ENCODE peak calls at places on chromosome 11, in five cellular contexts. T is HCT116, P is HepG2, F is GM12878, N is K562. A is an unnamed sample.

GRCh38 chr11:129853508-129854228 is 38.0 kb downstream of the TMEM45B start:
- DNase-seq in F (no peak), T (no peak), N (no peak), P (peak; percentile 85), A (peak; percentile 23)

GRCh38 chr11:131240421-131240820 is 130.0 kb upstream of the NTM start:
- DNase-seq in F (no peak), P (no peak), T (no peak), N (no peak), A (no peak)

GRCh38 chr11:104254347-104254746 is 90.4 kb upstream of the PDGFD start:
- DNase-seq in N (peak; percentile 19), F (no peak), T (peak; percentile 46), P (peak; percentile 24), A (peak; percentile 92)

GRCh38 chr11:101618691-101619090 is 34.9 kb upstream of the TRPC6 start:
- DNase-seq in N (no peak), F (no peak), T (no peak), P (no peak), A (no peak)

GRCh38 chr11:102608699-102609098 is 16.4 kb downstream of the MMP20 start:
- DNase-seq in F (no peak), P (no peak), N (no peak), T (no peak), A (no peak)

GRCh38 chr11:132620423-132620822 is 911.9 kb downstream of the OPCML start:
- DNase-seq in T (no peak), N (no peak), P (no peak), F (no peak), A (no peak)

GRCh38 chr11:77053217-77054013 is 13.4 kb upstream of the CAPN5 start:
- DNase-seq in T (no peak), F (no peak), N (peak; percentile 31), P (no peak), A (no peak)

GRCh38 chr11:47886096-47886495 is 37.9 kb upstream of the NUP160 start:
- DNase-seq in F (no peak), P (no peak), T (no peak), N (no peak), A (no peak)

GRCh38 chr11:75474878-75475766 is 42.1 kb upstream of the KLHL35 start:
- DNase-seq in T (no peak), N (peak; percentile 90), F (no peak), P (no peak), A (peak; percentile 95)

GRCh38 chr11:83827940-83828554 is 541.9 kb upstream of the CCDC90B start:
- DNase-seq in N (peak; percentile 46), T (peak; percentile 18), F (no peak), P (peak; percentile 42), A (peak; percentile 73)

GRCh38 chr11:122197055-122197987 is 81.3 kb upstream of the BLID start:
- DNase-seq in N (no peak), F (no peak), P (peak; percentile 57), T (peak; percentile 99), A (no peak)

GRCh38 chr11:16881074-16881709 is 133.0 kb downstream of the PLEKHA7 start:
- DNase-seq in N (peak; percentile 68), P (no peak), F (no peak), T (no peak), A (peak; percentile 30)

GRCh38 chr11:78039919-78040671 is 17.0 kb upstream of the KCTD14 start:
- DNase-seq in N (peak; percentile 93), T (no peak), P (peak; percentile 67), F (no peak), A (no peak)

GRCh38 chr11:27395556-27396258 is 32.7 kb upstream of the CCDC34 start:
- DNase-seq in F (no peak), P (peak; percentile 95), T (no peak), N (no peak), A (peak; percentile 42)

GRCh38 chr11:27396259-27396839 is 33.3 kb upstream of the CCDC34 start:
- DNase-seq in F (no peak), N (no peak), P (peak; percentile 69), T (no peak), A (no peak)

GRCh38 chr11:27401280-27401679 is 38.3 kb upstream of the CCDC34 start:
- DNase-seq in P (no peak), T (no peak), F (no peak), N (no peak), A (no peak)

GRCh38 chr11:27397619-27398412 is 34.8 kb upstream of the CCDC34 start:
- DNase-seq in T (no peak), N (peak; percentile 60), P (no peak), F (no peak), A (no peak)

DNA sequence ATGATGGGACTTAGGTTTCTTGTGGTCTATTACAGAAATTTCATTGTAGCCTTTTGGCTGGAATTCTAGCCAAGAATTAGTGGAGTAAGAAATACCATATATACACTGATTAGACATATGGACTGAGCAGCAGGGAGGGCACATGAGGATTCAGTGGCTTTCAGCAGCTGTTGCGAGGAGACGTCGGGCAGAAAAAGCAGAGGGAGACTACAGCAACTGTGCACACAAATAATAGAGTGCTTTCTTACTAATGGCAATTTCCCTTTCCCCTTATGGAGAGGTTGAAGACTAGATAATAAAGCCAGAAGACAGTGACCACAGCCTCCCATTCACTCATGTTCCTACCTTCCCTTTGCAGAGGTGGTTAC is 35.4 kb upstream of the CCDC34 start:
- DNase-seq in T (no peak), F (no peak), P (no peak), N (no peak), A (no peak)
- TF ChIP-seq REST in T (no peak), F (no peak), P (no peak), N (no peak), A (no peak)

GRCh38 chr11:128501576-128502549 is 85.5 kb downstream of the ETS1 start:
- DNase-seq in P (no peak), N (no peak), T (no peak), F (no peak), A (no peak)

GRCh38 chr11:128503231-128503991 is 83.9 kb downstream of the ETS1 start:
- DNase-seq in P (no peak), N (no peak), T (no peak), F (no peak), A (no peak)

GRCh38 chr11:128501008-128501407 is 86.3 kb downstream of the ETS1 start:
- DNase-seq in N (no peak), T (no peak), P (no peak), F (no peak), A (no peak)

GRCh38 chr11:128504489-128504888 is 82.9 kb downstream of the ETS1 start:
- DNase-seq in F (no peak), P (no peak), N (no peak), T (no peak), A (no peak)

GRCh38 chr11:128502736-128503135 is 84.6 kb downstream of the ETS1 start:
- DNase-seq in F (no peak), N (no peak), P (no peak), T (no peak), A (no peak)
- H3K4me1 ChIP-seq in F (peaks cover 43% of the 10 kb centered on the region), N (no peaks in the 10 kb centered on the region), P (no peaks in the 10 kb centered on the region), T (peaks cover 46% of the 10 kb centered on the region), A (peaks cover 37% of the 10 kb centered on the region)

GRCh38 chr11:19712281-19713220 is at the start of gene NAV2:
- DNase-seq in T (peak; percentile 66), N (peak; percentile 91), F (peak; percentile 20), P (peak; percentile 61), A (peak; percentile 96)

GRCh38 chr11:19714093-19714386 is 1.4 kb downstream of the NAV2 start:
- DNase-seq in F (no peak), N (no peak), T (no peak), P (no peak), A (peak; percentile 54)

GRCh38 chr11:19714387-19715363 is 2.0 kb downstream of the NAV2 start:
- DNase-seq in N (peak; percentile 55), F (no peak), T (no peak), P (no peak), A (peak; percentile 65)

GRCh38 chr11:19711911-19712280 is 741 bp upstream of the NAV2 start:
- DNase-seq in P (no peak), T (no peak), N (no peak), F (no peak), A (peak; percentile 75)

DNA sequence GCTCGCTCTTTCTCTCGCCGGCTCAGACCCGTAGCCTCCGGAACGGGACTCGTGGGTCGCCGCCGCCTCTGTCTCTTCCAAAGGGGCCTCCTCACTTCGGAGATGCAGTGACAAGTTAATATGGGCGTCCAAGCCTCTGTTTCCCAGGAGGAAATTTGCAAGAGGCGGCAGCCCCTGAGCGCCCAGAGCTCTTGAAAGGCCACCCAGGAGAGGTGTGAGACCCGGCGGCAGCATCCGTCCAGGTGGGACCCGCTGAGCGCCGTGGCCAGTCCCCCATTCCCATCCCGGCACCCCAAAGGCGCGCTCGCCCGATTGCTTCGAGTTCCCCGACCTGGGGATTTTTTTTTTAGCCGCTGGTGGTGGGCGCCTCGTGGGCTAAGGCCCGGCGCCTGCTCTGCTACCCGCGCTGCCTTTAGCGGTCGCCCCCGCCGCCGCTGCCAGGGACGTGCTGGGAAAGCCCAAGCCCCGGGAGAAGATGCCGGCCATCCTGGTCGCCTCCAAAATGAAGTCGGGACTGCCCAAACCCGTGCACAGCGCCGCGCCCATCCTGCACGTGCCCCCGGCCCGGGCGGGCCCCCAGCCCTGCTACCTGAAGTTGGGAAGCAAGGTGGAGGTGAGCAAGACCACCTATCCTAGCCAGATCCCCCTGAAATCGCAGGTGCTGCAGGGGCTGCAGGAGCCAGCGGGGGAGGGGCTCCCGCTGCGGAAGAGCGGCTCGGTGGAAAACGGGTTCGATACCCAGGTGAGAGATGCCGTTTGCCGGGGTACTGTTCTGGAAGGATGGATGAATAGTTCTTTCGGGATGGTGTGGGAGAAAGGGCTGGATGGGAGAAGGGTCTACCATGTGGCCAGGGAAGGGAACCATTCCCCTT is 820 bp downstream of the NAV2 start:
- DNase-seq in N (no peak), F (no peak), P (no peak), T (no peak), A (peak; percentile 52)
- TF ChIP-seq EZH2 in N (no peak), F (peak; percentile 32), P (no peak), T (no peak), A (peak; percentile 77)

GRCh38 chr11:64275031-64275800 is 9.2 kb downstream of the BAD start:
- DNase-seq in F (no peak), T (no peak), N (no peak), P (no peak), A (no peak)

GRCh38 chr11:64271339-64272132 is 12.9 kb downstream of the BAD start:
- DNase-seq in N (peak; percentile 95), P (peak; percentile 91), F (peak; percentile 77), T (no peak), A (peak; percentile 99)

GRCh38 chr11:64278576-64279190 is 5.8 kb downstream of the BAD start:
- DNase-seq in N (no peak), P (no peak), F (no peak), T (no peak), A (no peak)

GRCh38 chr11:64275841-64276240 is 8.6 kb downstream of the BAD start:
- DNase-seq in N (no peak), F (no peak), T (no peak), P (no peak), A (no peak)

DNA sequence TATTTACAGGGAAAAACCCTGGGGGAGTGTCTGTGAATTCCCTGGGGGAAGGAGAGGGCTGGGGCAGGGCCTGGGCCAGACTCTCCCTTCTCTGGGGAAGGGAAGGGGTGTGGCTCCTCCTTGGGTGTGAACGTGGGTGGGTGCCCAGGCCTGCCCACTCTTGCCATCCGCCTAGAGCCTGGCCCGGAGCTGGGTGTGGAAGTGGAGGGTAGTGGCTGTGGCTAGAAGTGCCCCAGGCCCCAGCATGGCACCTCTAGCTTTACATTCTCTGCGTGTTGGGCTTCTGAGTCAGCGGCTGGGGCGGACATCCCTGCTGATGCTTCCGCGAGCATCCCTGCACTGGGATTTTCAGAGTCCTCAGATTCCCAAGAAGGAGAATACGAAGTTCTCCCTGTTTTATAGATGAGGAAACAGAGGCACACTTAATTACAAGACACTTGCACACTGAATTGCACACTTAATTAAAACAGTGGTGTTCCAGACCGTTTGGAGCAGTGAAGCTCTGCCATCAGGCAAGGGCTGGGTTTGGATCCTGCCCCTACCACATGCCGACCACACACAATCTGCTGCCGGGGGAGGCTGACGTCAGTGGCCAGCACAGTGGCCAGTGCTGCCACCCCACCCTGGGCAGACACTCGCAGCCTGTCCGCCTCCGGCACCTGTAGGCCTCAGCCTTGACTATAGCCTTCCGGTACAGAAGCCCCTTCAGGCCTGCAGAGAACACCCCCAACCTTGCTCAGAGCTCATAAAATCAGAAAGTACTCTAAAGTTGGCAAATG is 7.6 kb downstream of the BAD start:
- DNase-seq in N (no peak), P (no peak), T (no peak), F (no peak), A (no peak)
- TF ChIP-seq REST in N (no peak), P (no peak), T (no peak), F (no peak), A (no peak)

A was measured in GM23338.